ENCODE peak calls at places on chromosomes 12 and 14, in six cellular contexts. One of them, this sample, is unnamed.

GRCh38 chr14:101235042-101235871 is 326.0 kb upstream of the DIO3 start:
- DNase-seq in fibroblast of lung: peak; percentile 41
- DNase-seq in WERI-Rb-1: peak; percentile 60
- DNase-seq in B cell: peak; percentile 14
- DNase-seq in progenitor cell of endocrine pancreas: peak; percentile 58
- DNase-seq in HL-60: peak; percentile 49
- DNase-seq in this sample: peak; percentile 85

GRCh38 chr14:105353163-105353562 is 38.6 kb downstream of the PACS2 start:
- DNase-seq in fibroblast of lung: no peak
- DNase-seq in HL-60: no peak
- DNase-seq in B cell: no peak
- DNase-seq in progenitor cell of endocrine pancreas: no peak
- DNase-seq in WERI-Rb-1: no peak
- DNase-seq in this sample: no peak

GRCh38 chr14:92586001-92586947 is 72.7 kb downstream of the RIN3 start:
- DNase-seq in fibroblast of lung: peak; percentile 99
- DNase-seq in B cell: no peak
- DNase-seq in WERI-Rb-1: no peak
- DNase-seq in HL-60: peak; percentile 63
- DNase-seq in progenitor cell of endocrine pancreas: no peak
- DNase-seq in this sample: no peak

GRCh38 chr14:20417250-20418186 is 4.2 kb upstream of the TEP1 start:
- DNase-seq in HL-60: no peak
- DNase-seq in fibroblast of lung: no peak
- DNase-seq in B cell: no peak
- DNase-seq in progenitor cell of endocrine pancreas: no peak
- DNase-seq in WERI-Rb-1: no peak
- DNase-seq in this sample: no peak

GRCh38 chr12:122865268-122866231 is 30.3 kb downstream of the HIP1R start:
- DNase-seq in WERI-Rb-1: peak; percentile 82
- DNase-seq in progenitor cell of endocrine pancreas: no peak
- DNase-seq in B cell: peak; percentile 59
- DNase-seq in fibroblast of lung: no peak
- DNase-seq in HL-60: peak; percentile 34
- DNase-seq in this sample: peak; percentile 21

GRCh38 chr12:54251667-54252284 is 28.1 kb downstream of the CBX5 start:
- DNase-seq in progenitor cell of endocrine pancreas: no peak
- DNase-seq in B cell: peak; percentile 56
- DNase-seq in WERI-Rb-1: no peak
- DNase-seq in HL-60: peak; percentile 22
- DNase-seq in fibroblast of lung: peak; percentile 64
- DNase-seq in this sample: no peak

GRCh38 chr12:112714166-112714565 is 77.4 kb upstream of the RPH3A start:
- DNase-seq in fibroblast of lung: no peak
- DNase-seq in HL-60: no peak
- DNase-seq in progenitor cell of endocrine pancreas: no peak
- DNase-seq in WERI-Rb-1: no peak
- DNase-seq in B cell: no peak
- DNase-seq in this sample: no peak

GRCh38 chr12:114414031-114414865 is 8.3 kb upstream of the TBX5 start:
- DNase-seq in fibroblast of lung: peak; percentile 46
- DNase-seq in B cell: no peak
- DNase-seq in HL-60: no peak
- DNase-seq in WERI-Rb-1: no peak
- DNase-seq in progenitor cell of endocrine pancreas: no peak
- DNase-seq in this sample: peak; percentile 54

GRCh38 chr14:85596562-85596961 is 66.6 kb downstream of the FLRT2 start:
- DNase-seq in fibroblast of lung: no peak
- DNase-seq in HL-60: no peak
- DNase-seq in progenitor cell of endocrine pancreas: no peak
- DNase-seq in WERI-Rb-1: no peak
- DNase-seq in B cell: no peak
- DNase-seq in this sample: no peak

GRCh38 chr14:32087173-32087861 is 10.2 kb downstream of the ARHGAP5 start:
- DNase-seq in progenitor cell of endocrine pancreas: no peak
- DNase-seq in fibroblast of lung: peak; percentile 18
- DNase-seq in B cell: no peak
- DNase-seq in WERI-Rb-1: no peak
- DNase-seq in HL-60: no peak
- DNase-seq in this sample: no peak

GRCh38 chr12:95796982-95797289 is 6.4 kb upstream of the NTN4 start:
- DNase-seq in progenitor cell of endocrine pancreas: no peak
- DNase-seq in fibroblast of lung: no peak
- DNase-seq in HL-60: no peak
- DNase-seq in WERI-Rb-1: no peak
- DNase-seq in B cell: no peak
- DNase-seq in this sample: no peak

GRCh38 chr12:127560041-127560478 is 706.9 kb upstream of the TMEM132C start:
- DNase-seq in progenitor cell of endocrine pancreas: no peak
- DNase-seq in fibroblast of lung: no peak
- DNase-seq in WERI-Rb-1: no peak
- DNase-seq in B cell: no peak
- DNase-seq in HL-60: no peak
- DNase-seq in this sample: no peak

GRCh38 chr12:2776129-2776806 is 18.5 kb upstream of the FKBP4 start:
- DNase-seq in HL-60: no peak
- DNase-seq in WERI-Rb-1: no peak
- DNase-seq in progenitor cell of endocrine pancreas: no peak
- DNase-seq in B cell: no peak
- DNase-seq in fibroblast of lung: no peak
- DNase-seq in this sample: no peak

GRCh38 chr12:63904653-63905052 is 60.2 kb downstream of the SRGAP1 start:
- DNase-seq in fibroblast of lung: no peak
- DNase-seq in HL-60: no peak
- DNase-seq in progenitor cell of endocrine pancreas: no peak
- DNase-seq in WERI-Rb-1: no peak
- DNase-seq in B cell: no peak
- DNase-seq in this sample: no peak

GRCh38 chr12:27822076-27822712 is 42.2 kb upstream of the MANSC4 start:
- DNase-seq in progenitor cell of endocrine pancreas: no peak
- DNase-seq in fibroblast of lung: peak; percentile 61
- DNase-seq in HL-60: peak; percentile 67
- DNase-seq in WERI-Rb-1: no peak
- DNase-seq in B cell: peak; percentile 25
- DNase-seq in this sample: no peak

GRCh38 chr14:102737402-102738372 is 39.6 kb upstream of the TRAF3 start:
- DNase-seq in fibroblast of lung: no peak
- DNase-seq in HL-60: no peak
- DNase-seq in WERI-Rb-1: no peak
- DNase-seq in B cell: no peak
- DNase-seq in progenitor cell of endocrine pancreas: no peak
- DNase-seq in this sample: no peak

GRCh38 chr14:57189070-57189469 is 79.6 kb downstream of the EXOC5 start:
- DNase-seq in progenitor cell of endocrine pancreas: no peak
- DNase-seq in WERI-Rb-1: peak; percentile 25
- DNase-seq in HL-60: no peak
- DNase-seq in B cell: no peak
- DNase-seq in fibroblast of lung: peak; percentile 40
- DNase-seq in this sample: no peak

GRCh38 chr12:26195250-26195640 is at the start of gene SSPN:
- DNase-seq in B cell: peak; percentile 52
- DNase-seq in WERI-Rb-1: peak; percentile 83
- DNase-seq in fibroblast of lung: peak; percentile 70
- DNase-seq in progenitor cell of endocrine pancreas: peak; percentile 73
- DNase-seq in HL-60: no peak
- DNase-seq in this sample: peak; percentile 69

GRCh38 chr14:99127651-99128167 is 144.3 kb downstream of the BCL11B start:
- DNase-seq in progenitor cell of endocrine pancreas: no peak
- DNase-seq in HL-60: no peak
- DNase-seq in B cell: no peak
- DNase-seq in WERI-Rb-1: no peak
- DNase-seq in fibroblast of lung: no peak
- DNase-seq in this sample: no peak

GRCh38 chr12:82099216-82099615 is 259.0 kb downstream of the CCDC59 start:
- DNase-seq in WERI-Rb-1: no peak
- DNase-seq in HL-60: no peak
- DNase-seq in progenitor cell of endocrine pancreas: no peak
- DNase-seq in B cell: no peak
- DNase-seq in fibroblast of lung: no peak
- DNase-seq in this sample: no peak

GRCh38 chr14:99983251-99984012 is 81.8 kb upstream of the EVL start:
- DNase-seq in HL-60: no peak
- DNase-seq in fibroblast of lung: no peak
- DNase-seq in WERI-Rb-1: no peak
- DNase-seq in progenitor cell of endocrine pancreas: no peak
- DNase-seq in B cell: no peak
- DNase-seq in this sample: no peak

GRCh38 chr14:77041837-77042557 is 13.5 kb upstream of the IRF2BPL start:
- DNase-seq in HL-60: no peak
- DNase-seq in progenitor cell of endocrine pancreas: no peak
- DNase-seq in B cell: peak; percentile 50
- DNase-seq in fibroblast of lung: peak; percentile 95
- DNase-seq in WERI-Rb-1: no peak
- DNase-seq in this sample: no peak

GRCh38 chr12:117025481-117026151 is 73.6 kb downstream of the TESC start:
- DNase-seq in B cell: peak; percentile 47
- DNase-seq in fibroblast of lung: peak; percentile 67
- DNase-seq in HL-60: peak; percentile 56
- DNase-seq in WERI-Rb-1: peak; percentile 69
- DNase-seq in progenitor cell of endocrine pancreas: peak; percentile 50
- DNase-seq in this sample: peak; percentile 79

GRCh38 chr14:58395815-58396626 is at the start of gene TOMM20L:
- DNase-seq in progenitor cell of endocrine pancreas: peak; percentile 72
- DNase-seq in B cell: peak; percentile 89
- DNase-seq in WERI-Rb-1: peak; percentile 58
- DNase-seq in HL-60: peak; percentile 75
- DNase-seq in fibroblast of lung: peak; percentile 45
- DNase-seq in this sample: peak; percentile 86

GRCh38 chr12:5232291-5232690 is 188.6 kb downstream of the KCNA5 start:
- DNase-seq in fibroblast of lung: no peak
- DNase-seq in progenitor cell of endocrine pancreas: no peak
- DNase-seq in WERI-Rb-1: no peak
- DNase-seq in B cell: no peak
- DNase-seq in HL-60: no peak
- DNase-seq in this sample: no peak

GRCh38 chr14:23000860-23001259 is 9.1 kb downstream of the C14orf93 start:
- DNase-seq in B cell: no peak
- DNase-seq in progenitor cell of endocrine pancreas: no peak
- DNase-seq in HL-60: no peak
- DNase-seq in WERI-Rb-1: no peak
- DNase-seq in fibroblast of lung: no peak
- DNase-seq in this sample: no peak

GRCh38 chr12:1523558-1524050 is 70.8 kb downstream of the FBXL14 start:
- DNase-seq in WERI-Rb-1: no peak
- DNase-seq in B cell: no peak
- DNase-seq in fibroblast of lung: no peak
- DNase-seq in progenitor cell of endocrine pancreas: no peak
- DNase-seq in HL-60: no peak
- DNase-seq in this sample: no peak

GRCh38 chr12:24488091-24488596 is 460.8 kb downstream of the BCAT1 start:
- DNase-seq in fibroblast of lung: peak; percentile 43
- DNase-seq in progenitor cell of endocrine pancreas: no peak
- DNase-seq in HL-60: no peak
- DNase-seq in WERI-Rb-1: no peak
- DNase-seq in B cell: no peak
- DNase-seq in this sample: no peak

DNA sequence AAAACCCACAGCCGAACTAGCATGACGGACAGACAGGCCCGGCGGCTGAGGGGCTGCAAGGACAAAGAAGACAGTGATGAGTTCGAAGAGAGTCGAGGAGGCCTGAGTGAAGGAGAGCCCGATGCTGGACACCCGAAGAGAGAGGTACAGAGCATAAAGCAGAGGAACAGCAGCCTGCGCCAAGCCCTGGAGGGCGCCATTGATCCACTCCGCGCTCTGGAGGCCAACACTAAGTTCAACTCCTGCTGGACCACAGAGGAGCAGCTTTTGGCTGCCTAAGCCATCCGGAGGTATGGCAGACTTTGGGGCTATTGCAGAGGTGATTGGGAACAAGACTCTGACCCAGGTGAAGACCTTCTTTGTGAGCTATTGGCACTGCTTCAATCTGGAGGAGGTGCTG is 7.8 kb upstream of the PLXNC1 start:
- DNase-seq in progenitor cell of endocrine pancreas: no peak
- DNase-seq in B cell: peak; percentile 50
- DNase-seq in fibroblast of lung: no peak
- DNase-seq in WERI-Rb-1: peak; percentile 58
- DNase-seq in HL-60: peak; percentile 33
- DNase-seq in this sample: peak; percentile 36
- TF ChIP-seq CTCF in progenitor cell of endocrine pancreas: peak; percentile 54
- TF ChIP-seq CTCF in B cell: peak; percentile 34
- TF ChIP-seq CTCF in fibroblast of lung: no peak
- TF ChIP-seq CTCF in WERI-Rb-1: peak; percentile 87
- TF ChIP-seq CTCF in HL-60: peak; percentile 24
- TF ChIP-seq CTCF in this sample: no peak

GRCh38 chr12:98743362-98743953 is 98.4 kb downstream of the APAF1 start:
- DNase-seq in fibroblast of lung: no peak
- DNase-seq in WERI-Rb-1: peak; percentile 54
- DNase-seq in HL-60: peak; percentile 36
- DNase-seq in progenitor cell of endocrine pancreas: no peak
- DNase-seq in B cell: peak; percentile 14
- DNase-seq in this sample: peak; percentile 74
- TF ChIP-seq CTCF in fibroblast of lung: peak; percentile 27
- TF ChIP-seq CTCF in WERI-Rb-1: peak; percentile 73
- TF ChIP-seq CTCF in HL-60: peak; percentile 67
- TF ChIP-seq CTCF in progenitor cell of endocrine pancreas: peak; percentile 73
- TF ChIP-seq CTCF in B cell: peak; percentile 44
- TF ChIP-seq CTCF in this sample: peak; percentile 72

DNA sequence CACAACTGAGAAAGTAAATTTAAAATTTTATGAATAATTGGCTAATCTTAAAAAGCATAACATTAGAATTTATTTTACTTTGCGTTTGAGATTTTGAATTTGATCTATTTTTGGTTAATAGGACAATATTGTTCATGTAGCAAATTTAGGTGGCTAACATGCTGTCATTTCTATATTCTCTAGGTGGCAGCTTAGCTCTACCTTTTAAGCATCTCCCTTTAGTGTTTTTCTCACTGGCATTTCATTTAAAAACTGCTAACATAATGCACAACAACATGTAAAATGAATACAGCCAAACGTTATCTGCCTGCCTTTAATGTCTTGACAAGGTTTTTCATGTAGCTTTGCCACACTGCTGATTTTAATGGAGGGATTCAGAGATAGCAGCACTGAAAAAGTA is 272.3 kb upstream of the FBXO33 start:
- DNase-seq in progenitor cell of endocrine pancreas: no peak
- DNase-seq in WERI-Rb-1: no peak
- DNase-seq in HL-60: no peak
- DNase-seq in B cell: no peak
- DNase-seq in fibroblast of lung: no peak
- DNase-seq in this sample: no peak
- TF ChIP-seq CTCF in progenitor cell of endocrine pancreas: no peak
- TF ChIP-seq CTCF in WERI-Rb-1: no peak
- TF ChIP-seq CTCF in HL-60: no peak
- TF ChIP-seq CTCF in B cell: no peak
- TF ChIP-seq CTCF in fibroblast of lung: no peak
- TF ChIP-seq CTCF in this sample: no peak

DNA sequence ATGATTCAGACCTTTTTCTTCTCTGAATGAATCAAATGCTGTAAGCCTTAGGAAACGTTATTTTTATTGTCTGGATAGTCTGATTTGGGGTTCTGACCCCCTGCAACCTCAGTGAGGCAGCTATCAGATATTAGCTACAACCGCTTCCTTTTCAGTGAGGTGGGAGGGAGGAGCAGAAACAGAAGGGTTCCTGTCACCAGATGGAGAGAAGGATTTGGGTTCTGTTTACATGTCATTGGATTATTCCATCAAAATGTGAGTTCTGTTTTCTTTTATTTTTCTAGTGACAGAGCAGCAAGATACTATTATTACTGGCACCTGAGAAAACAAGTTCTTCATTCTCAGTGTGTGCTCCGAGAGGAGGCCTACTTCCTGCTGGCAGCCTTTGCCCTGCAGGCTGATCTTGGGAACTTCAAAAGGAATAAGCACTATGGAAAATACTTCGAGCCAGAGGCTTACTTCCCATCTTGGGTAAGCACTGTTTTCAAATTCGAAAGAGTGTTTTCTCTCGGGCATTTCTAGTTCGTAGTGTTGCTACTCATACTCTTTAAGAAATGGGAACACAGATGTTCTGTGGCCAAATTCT is 52.8 kb downstream of the FRMD6 start:
- DNase-seq in HL-60: no peak
- DNase-seq in B cell: no peak
- DNase-seq in fibroblast of lung: no peak
- DNase-seq in WERI-Rb-1: no peak
- DNase-seq in progenitor cell of endocrine pancreas: no peak
- DNase-seq in this sample: no peak
- TF ChIP-seq CTCF in HL-60: no peak
- TF ChIP-seq CTCF in B cell: no peak
- TF ChIP-seq CTCF in fibroblast of lung: no peak
- TF ChIP-seq CTCF in WERI-Rb-1: no peak
- TF ChIP-seq CTCF in progenitor cell of endocrine pancreas: no peak
- TF ChIP-seq CTCF in this sample: no peak